ENCODE peak calls at places on chromosomes 5 and 9, in five cellular contexts. R, F, G, O and T are unnamed samples.
A peak's percentile ranks its signal among the peaks of the same experiment; 100 is the strongest.

GRCh38 chr9:34996181-34996904 is 6.8 kb downstream of the DNAJB5 start:
- DNase-seq in R (no peak), F (no peak), G (no peak), O (no peak), T (no peak)

GRCh38 chr9:133740891-133741290 is 2.7 kb upstream of the SARDH start:
- DNase-seq in R (no peak), F (no peak), G (no peak), O (no peak), T (peak; percentile 52)

GRCh38 chr5:147055850-147056523 is 177.4 kb upstream of the PPP2R2B start:
- DNase-seq in R (no peak), F (no peak), G (no peak), O (no peak), T (no peak)

GRCh38 chr9:7957803-7958202 is 158.2 kb upstream of the DMAC1 start:
- DNase-seq in R (no peak), F (no peak), G (no peak), O (no peak), T (no peak)

GRCh38 chr5:62354028-62354874 is 48.2 kb downstream of the KIF2A start:
- DNase-seq in R (no peak), F (peak; percentile 47), G (no peak), O (no peak), T (no peak)

GRCh38 chr5:170945275-170945674 is 83.5 kb downstream of the RANBP17 start:
- DNase-seq in R (peak; percentile 38), F (no peak), G (no peak), O (no peak), T (no peak)

GRCh38 chr5:11869203-11869602 is 35.0 kb downstream of the CTNND2 start:
- DNase-seq in R (no peak), F (no peak), G (no peak), O (no peak), T (no peak)

GRCh38 chr9:3756071-3756470 is 230.3 kb upstream of the RFX3 start:
- DNase-seq in R (no peak), F (no peak), G (no peak), O (no peak), T (no peak)

GRCh38 chr9:98640394-98640793 is 68.3 kb downstream of the GABBR2 start:
- DNase-seq in R (no peak), F (no peak), G (no peak), O (no peak), T (no peak)

GRCh38 chr5:20305463-20305862 is 317.5 kb upstream of the CDH18 start:
- DNase-seq in R (no peak), F (no peak), G (no peak), O (no peak), T (no peak)

GRCh38 chr9:130486103-130486502 is 41.3 kb downstream of the ASS1 start:
- DNase-seq in R (no peak), F (no peak), G (no peak), O (no peak), T (no peak)

GRCh38 chr5:14167211-14167845 is 24.2 kb downstream of the TRIO start:
- DNase-seq in R (no peak), F (no peak), G (no peak), O (no peak), T (no peak)

GRCh38 chr5:139644646-139645494 is 3.3 kb upstream of the CXXC5 start:
- DNase-seq in R (no peak), F (no peak), G (no peak), O (no peak), T (peak; percentile 16)

GRCh38 chr5:120463991-120464626 is at the start of gene PRR16:
- DNase-seq in R (peak; percentile 11), F (no peak), G (no peak), O (no peak), T (peak; percentile 72)

GRCh38 chr9:89177021-89177400 is 1.6 kb downstream of the SHC3 start:
- DNase-seq in R (no peak), F (no peak), G (no peak), O (no peak), T (no peak)

GRCh38 chr5:35458824-35459207 is 158.8 kb upstream of the SPEF2 start:
- DNase-seq in R (peak; percentile 31), F (no peak), G (no peak), O (no peak), T (no peak)

GRCh38 chr9:2559212-2560152 is 62.1 kb upstream of the VLDLR start:
- DNase-seq in R (no peak), F (no peak), G (no peak), O (peak; percentile 35), T (no peak)

GRCh38 chr9:9790216-9790872 is 822.5 kb downstream of the PTPRD start:
- DNase-seq in R (peak; percentile 82), F (no peak), G (no peak), O (peak; percentile 2), T (no peak)

GRCh38 chr5:50564079-50564478 is 102.4 kb upstream of the PARP8 start:
- DNase-seq in R (no peak), F (peak; percentile 25), G (no peak), O (no peak), T (no peak)

GRCh38 chr5:7422719-7423118 is 26.8 kb downstream of the ADCY2 start:
- DNase-seq in R (no peak), F (no peak), G (no peak), O (no peak), T (no peak)

GRCh38 chr9:33988219-33988890 is 60.3 kb downstream of the UBAP2 start:
- DNase-seq in R (no peak), F (no peak), G (peak; percentile 24), O (no peak), T (no peak)

GRCh38 chr5:31492824-31493223 is 39.1 kb downstream of the DROSHA start:
- DNase-seq in R (no peak), F (no peak), G (no peak), O (no peak), T (no peak)

GRCh38 chr5:178348356-178349146 is 115.9 kb upstream of the PHYKPL start:
- DNase-seq in R (no peak), F (no peak), G (no peak), O (no peak), T (peak; percentile 49)

GRCh38 chr9:37066139-37066725 is 32.2 kb upstream of the PAX5 start:
- DNase-seq in R (no peak), F (no peak), G (no peak), O (no peak), T (no peak)